ENCODE peak calls at places on chromosomes 3 and 15, in six cellular contexts. One of them, this sample, is unnamed.

GRCh38 chr3:170043506-170043905 is 5.7 kb downstream of the GPR160 start:
- DNase-seq in left ventricle myocardium inferior: no peak
- DNase-seq in thoracic aorta: no peak
- DNase-seq in lung: no peak
- DNase-seq in endodermal cell: no peak
- DNase-seq in pancreas: no peak
- DNase-seq in this sample: no peak

GRCh38 chr3:138921316-138922292 is 25.3 kb downstream of the FOXL2 start:
- DNase-seq in endodermal cell: no peak
- DNase-seq in thoracic aorta: no peak
- DNase-seq in lung: peak; percentile 42
- DNase-seq in left ventricle myocardium inferior: no peak
- DNase-seq in pancreas: no peak
- DNase-seq in this sample: peak; percentile 40

GRCh38 chr15:27089676-27090075 is 118.7 kb downstream of the GABRG3 start:
- DNase-seq in endodermal cell: no peak
- DNase-seq in pancreas: no peak
- DNase-seq in lung: no peak
- DNase-seq in thoracic aorta: no peak
- DNase-seq in left ventricle myocardium inferior: no peak
- DNase-seq in this sample: no peak

GRCh38 chr3:196207159-196207832 is 3.9 kb downstream of the ZDHHC19 start:
- DNase-seq in thoracic aorta: no peak
- DNase-seq in lung: no peak
- DNase-seq in left ventricle myocardium inferior: no peak
- DNase-seq in pancreas: no peak
- DNase-seq in endodermal cell: peak; percentile 74
- DNase-seq in this sample: no peak

GRCh38 chr15:98899266-98900021 is 108.1 kb downstream of the PGPEP1L start:
- DNase-seq in lung: no peak
- DNase-seq in thoracic aorta: no peak
- DNase-seq in endodermal cell: no peak
- DNase-seq in pancreas: no peak
- DNase-seq in left ventricle myocardium inferior: no peak
- DNase-seq in this sample: no peak

GRCh38 chr15:81043568-81044301 is 43.0 kb downstream of the TLNRD1 start:
- DNase-seq in left ventricle myocardium inferior: no peak
- DNase-seq in thoracic aorta: no peak
- DNase-seq in endodermal cell: no peak
- DNase-seq in lung: no peak
- DNase-seq in pancreas: no peak
- DNase-seq in this sample: no peak

GRCh38 chr3:172692751-172693310 is 18.0 kb downstream of the NCEH1 start:
- DNase-seq in endodermal cell: no peak
- DNase-seq in thoracic aorta: no peak
- DNase-seq in left ventricle myocardium inferior: no peak
- DNase-seq in pancreas: no peak
- DNase-seq in lung: no peak
- DNase-seq in this sample: no peak

GRCh38 chr3:8709801-8710524 is 23.6 kb upstream of the CAV3 start:
- DNase-seq in lung: no peak
- DNase-seq in left ventricle myocardium inferior: no peak
- DNase-seq in thoracic aorta: no peak
- DNase-seq in endodermal cell: no peak
- DNase-seq in pancreas: no peak
- DNase-seq in this sample: peak; percentile 66

GRCh38 chr3:114319453-114319852 is 25.6 kb downstream of the TIGIT start:
- DNase-seq in endodermal cell: peak; percentile 66
- DNase-seq in lung: no peak
- DNase-seq in pancreas: no peak
- DNase-seq in thoracic aorta: no peak
- DNase-seq in left ventricle myocardium inferior: no peak
- DNase-seq in this sample: peak; percentile 74

GRCh38 chr3:190696777-190697501 is 165.6 kb downstream of the GMNC start:
- DNase-seq in left ventricle myocardium inferior: no peak
- DNase-seq in thoracic aorta: no peak
- DNase-seq in pancreas: no peak
- DNase-seq in lung: no peak
- DNase-seq in endodermal cell: no peak
- DNase-seq in this sample: no peak

GRCh38 chr3:108513961-108514360 is 3.6 kb upstream of the MYH15 start:
- DNase-seq in endodermal cell: no peak
- DNase-seq in thoracic aorta: no peak
- DNase-seq in lung: no peak
- DNase-seq in left ventricle myocardium inferior: no peak
- DNase-seq in pancreas: no peak
- DNase-seq in this sample: no peak

GRCh38 chr3:101963902-101964362 is 114.6 kb downstream of the NFKBIZ start:
- DNase-seq in lung: no peak
- DNase-seq in left ventricle myocardium inferior: no peak
- DNase-seq in endodermal cell: no peak
- DNase-seq in pancreas: no peak
- DNase-seq in thoracic aorta: no peak
- DNase-seq in this sample: no peak

GRCh38 chr15:37104413-37105392 is 4.4 kb upstream of the MEIS2 start:
- DNase-seq in thoracic aorta: no peak
- DNase-seq in pancreas: no peak
- DNase-seq in endodermal cell: peak; percentile 59
- DNase-seq in left ventricle myocardium inferior: no peak
- DNase-seq in lung: no peak
- DNase-seq in this sample: peak; percentile 30
- H3K4me3 ChIP-seq in thoracic aorta: no peak overlapping the region
- H3K4me3 ChIP-seq in pancreas: no peak overlapping the region
- H3K4me3 ChIP-seq in endodermal cell: peak overlapping the region; percentile 59
- H3K4me3 ChIP-seq in left ventricle myocardium inferior: peak overlapping the region; percentile 76
- H3K4me3 ChIP-seq in lung: no peak overlapping the region
- H3K4me3 ChIP-seq in this sample: no peak overlapping the region

DNA sequence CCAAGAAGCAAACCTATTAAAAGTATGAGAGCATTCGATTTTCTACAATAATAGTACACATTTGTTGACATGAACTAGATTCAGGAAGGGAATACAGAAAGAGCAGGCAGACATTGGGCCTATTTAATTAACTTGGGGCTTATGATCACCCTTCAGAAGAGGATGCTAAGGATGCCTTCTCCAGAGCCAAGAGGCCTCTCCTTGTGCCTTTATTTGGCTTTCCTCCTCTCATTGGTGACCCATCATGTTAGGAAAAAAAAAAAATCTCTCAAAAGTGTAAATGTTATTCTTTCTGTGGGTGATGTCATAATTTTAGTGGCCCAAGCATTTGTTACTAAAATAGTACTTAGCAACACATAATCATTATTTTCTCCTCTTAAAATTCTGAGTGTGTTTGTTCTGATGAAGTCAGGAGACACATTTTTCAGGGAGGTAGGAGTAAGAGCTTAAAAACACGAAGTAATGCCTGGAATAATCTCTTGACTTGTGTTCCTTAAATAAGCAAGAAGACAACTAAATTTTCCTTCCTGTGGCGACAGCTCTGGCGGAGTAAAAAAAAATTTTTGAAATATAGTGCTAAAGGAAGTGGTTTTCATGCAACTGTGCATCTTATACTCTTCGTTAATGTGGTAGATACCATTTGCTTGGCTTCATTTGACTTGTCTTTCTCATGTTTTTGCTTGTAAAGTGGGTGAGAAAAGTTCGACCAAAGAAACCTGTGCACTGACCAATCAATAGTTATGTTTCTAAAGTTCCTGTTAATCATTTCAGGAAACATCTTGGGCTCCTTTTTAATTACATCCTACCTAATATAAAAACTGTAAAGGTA is 11.3 kb upstream of the MBNL1 start:
- DNase-seq in left ventricle myocardium inferior: no peak
- DNase-seq in pancreas: no peak
- DNase-seq in thoracic aorta: no peak
- DNase-seq in lung: no peak
- DNase-seq in endodermal cell: no peak
- DNase-seq in this sample: no peak
- H3K27ac ChIP-seq in left ventricle myocardium inferior: peak overlapping the region; percentile 44
- H3K27ac ChIP-seq in pancreas: peak overlapping the region; percentile 81
- H3K27ac ChIP-seq in thoracic aorta: peak overlapping the region; percentile 76
- H3K27ac ChIP-seq in lung: no peak overlapping the region
- H3K27ac ChIP-seq in endodermal cell: no peak overlapping the region
- H3K27ac ChIP-seq in this sample: no peak overlapping the region

GRCh38 chr3:41241159-41241558 is 41.9 kb downstream of the CTNNB1 start:
- DNase-seq in thoracic aorta: no peak
- DNase-seq in lung: no peak
- DNase-seq in left ventricle myocardium inferior: no peak
- DNase-seq in endodermal cell: no peak
- DNase-seq in pancreas: no peak
- DNase-seq in this sample: no peak
- H3K27me3 ChIP-seq in thoracic aorta: no peaks in the 10 kb centered on the region
- H3K27me3 ChIP-seq in lung: no peaks in the 10 kb centered on the region
- H3K27me3 ChIP-seq in left ventricle myocardium inferior: no peaks in the 10 kb centered on the region
- H3K27me3 ChIP-seq in endodermal cell: no peaks in the 10 kb centered on the region
- H3K27me3 ChIP-seq in pancreas: no peaks in the 10 kb centered on the region
- H3K27me3 ChIP-seq in this sample: no peaks in the 10 kb centered on the region

GRCh38 chr15:90402806-90403205 is 14.8 kb downstream of the IQGAP1 start:
- DNase-seq in thoracic aorta: no peak
- DNase-seq in left ventricle myocardium inferior: no peak
- DNase-seq in pancreas: no peak
- DNase-seq in lung: no peak
- DNase-seq in endodermal cell: no peak
- DNase-seq in this sample: peak; percentile 27

GRCh38 chr15:90407871-90408317 is 19.9 kb downstream of the IQGAP1 start:
- DNase-seq in left ventricle myocardium inferior: no peak
- DNase-seq in thoracic aorta: no peak
- DNase-seq in lung: no peak
- DNase-seq in pancreas: no peak
- DNase-seq in endodermal cell: no peak
- DNase-seq in this sample: no peak

GRCh38 chr15:90402230-90402629 is 14.2 kb downstream of the IQGAP1 start:
- DNase-seq in endodermal cell: no peak
- DNase-seq in pancreas: no peak
- DNase-seq in lung: no peak
- DNase-seq in thoracic aorta: no peak
- DNase-seq in left ventricle myocardium inferior: no peak
- DNase-seq in this sample: peak; percentile 96

GRCh38 chr15:90408657-90409056 is 20.6 kb downstream of the IQGAP1 start:
- DNase-seq in thoracic aorta: no peak
- DNase-seq in lung: no peak
- DNase-seq in pancreas: no peak
- DNase-seq in endodermal cell: no peak
- DNase-seq in left ventricle myocardium inferior: no peak
- DNase-seq in this sample: no peak

DNA sequence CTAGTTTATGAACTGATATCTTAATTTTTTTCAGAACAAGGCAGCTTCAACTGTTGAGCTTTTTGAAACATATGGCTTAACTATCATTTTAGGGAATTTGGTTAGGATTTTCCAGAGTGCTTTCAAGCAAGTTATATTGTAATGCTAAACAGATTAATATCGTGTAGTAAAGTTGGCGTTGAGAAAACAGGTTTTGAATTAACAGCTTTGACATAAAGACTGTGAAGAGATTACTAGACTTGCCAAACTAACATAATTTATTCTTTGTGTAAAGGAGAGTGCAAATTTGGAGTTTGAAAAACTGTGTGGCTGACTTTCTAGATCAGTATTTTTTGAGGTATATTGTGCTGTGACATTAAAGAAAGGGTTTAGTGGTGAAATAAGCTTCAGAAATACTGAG is 17.2 kb downstream of the IQGAP1 start:
- DNase-seq in pancreas: no peak
- DNase-seq in lung: no peak
- DNase-seq in endodermal cell: no peak
- DNase-seq in left ventricle myocardium inferior: no peak
- DNase-seq in thoracic aorta: no peak
- DNase-seq in this sample: no peak
- H3K4me3 ChIP-seq in pancreas: no peak overlapping the region
- H3K4me3 ChIP-seq in lung: no peak overlapping the region
- H3K4me3 ChIP-seq in endodermal cell: no peak overlapping the region
- H3K4me3 ChIP-seq in left ventricle myocardium inferior: no peak overlapping the region
- H3K4me3 ChIP-seq in thoracic aorta: no peak overlapping the region
- H3K4me3 ChIP-seq in this sample: no peak overlapping the region

GRCh38 chr15:29859981-29860745 is 37.9 kb upstream of the TJP1 start:
- DNase-seq in endodermal cell: no peak
- DNase-seq in thoracic aorta: no peak
- DNase-seq in left ventricle myocardium inferior: no peak
- DNase-seq in pancreas: no peak
- DNase-seq in lung: no peak
- DNase-seq in this sample: no peak
- H3K27ac ChIP-seq in endodermal cell: no peak overlapping the region
- H3K27ac ChIP-seq in thoracic aorta: no peak overlapping the region
- H3K27ac ChIP-seq in left ventricle myocardium inferior: peak overlapping the region; percentile 65
- H3K27ac ChIP-seq in pancreas: no peak overlapping the region
- H3K27ac ChIP-seq in lung: no peak overlapping the region
- H3K27ac ChIP-seq in this sample: no peak overlapping the region

GRCh38 chr3:58236527-58237237 is 910 bp upstream of the ABHD6 start:
- DNase-seq in endodermal cell: peak; percentile 80
- DNase-seq in left ventricle myocardium inferior: no peak
- DNase-seq in thoracic aorta: no peak
- DNase-seq in lung: no peak
- DNase-seq in pancreas: no peak
- DNase-seq in this sample: peak; percentile 34
- H3K27me3 ChIP-seq in endodermal cell: peaks cover 44% of the 10 kb centered on the region
- H3K27me3 ChIP-seq in left ventricle myocardium inferior: no peaks in the 10 kb centered on the region
- H3K27me3 ChIP-seq in thoracic aorta: no peaks in the 10 kb centered on the region
- H3K27me3 ChIP-seq in lung: no peaks in the 10 kb centered on the region
- H3K27me3 ChIP-seq in pancreas: no peaks in the 10 kb centered on the region
- H3K27me3 ChIP-seq in this sample: no peaks in the 10 kb centered on the region

DNA sequence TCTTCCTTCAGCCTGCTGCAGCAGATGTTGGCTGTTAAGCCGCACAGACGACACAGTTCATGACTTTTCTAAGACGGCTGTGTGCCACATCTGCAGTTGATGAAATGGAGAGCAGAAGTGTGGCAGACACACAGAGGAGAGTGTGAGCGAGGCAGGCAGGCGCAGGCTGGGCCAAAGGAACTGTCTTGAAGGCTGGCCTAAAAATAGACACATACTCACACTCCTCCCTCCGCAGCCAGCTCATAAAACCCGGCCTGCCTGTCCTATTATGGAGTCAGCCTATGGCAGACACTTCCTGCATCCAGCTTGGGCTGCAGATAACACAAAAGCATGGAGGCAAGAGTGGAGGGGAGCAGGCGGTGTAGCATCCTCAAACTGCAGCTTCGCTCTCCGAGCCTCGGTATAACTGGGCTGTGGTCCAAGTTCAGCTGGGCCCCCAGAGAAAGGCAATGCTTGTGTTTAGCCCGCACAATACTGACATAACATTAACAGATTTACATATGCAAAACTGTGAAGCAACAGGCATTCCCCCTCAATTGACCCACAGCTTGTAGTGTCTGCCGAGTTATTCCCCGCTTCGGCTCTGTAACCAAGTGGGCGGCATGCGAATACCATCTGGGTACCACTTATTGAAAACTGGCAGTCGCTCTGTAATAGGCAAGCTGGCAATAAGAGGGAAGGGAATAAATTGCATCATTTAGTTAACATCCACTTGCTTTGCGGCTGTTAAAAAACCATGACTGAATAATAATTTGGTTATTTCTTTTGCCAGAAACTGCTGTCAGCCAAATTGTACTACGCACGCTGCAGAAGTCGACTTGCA is 40.8 kb downstream of the FOXP1 start:
- DNase-seq in pancreas: peak; percentile 46
- DNase-seq in endodermal cell: no peak
- DNase-seq in left ventricle myocardium inferior: peak; percentile 78
- DNase-seq in lung: peak; percentile 60
- DNase-seq in thoracic aorta: peak; percentile 67
- DNase-seq in this sample: peak; percentile 28
- H3K4me3 ChIP-seq in pancreas: no peak overlapping the region
- H3K4me3 ChIP-seq in endodermal cell: no peak overlapping the region
- H3K4me3 ChIP-seq in left ventricle myocardium inferior: peak overlapping the region; percentile 46
- H3K4me3 ChIP-seq in lung: no peak overlapping the region
- H3K4me3 ChIP-seq in thoracic aorta: peak overlapping the region; percentile 70
- H3K4me3 ChIP-seq in this sample: no peak overlapping the region